ENCODE peak calls at places on chromosomes 6 and 20, in six cellular contexts. W is uterus, E is iPS DF 6.9, A is AG04450, I is suprapubic skin, D is A673. Y is an unnamed sample.

GRCh38 chr6:31531771-31532643 is 3.2 kb downstream of the MCCD1 start:
- DNase-seq in W (no peak), E (no peak), A (no peak), I (no peak), D (no peak), Y (no peak)

GRCh38 chr20:50283922-50284810 is 93.5 kb downstream of the CEBPB start:
- DNase-seq in W (no peak), E (no peak), A (no peak), I (no peak), D (peak), Y (no peak)

GRCh38 chr6:21751608-21752007 is 158.1 kb downstream of the SOX4 start:
- DNase-seq in W (no peak), E (no peak), A (no peak), I (no peak), D (no peak), Y (no peak)

GRCh38 chr20:50395258-50395729 is 114.9 kb upstream of the PTPN1 start:
- DNase-seq in W (peak), E (no peak), A (no peak), I (peak), D (no peak), Y (peak)

GRCh38 chr20:44071526-44072111 is 115.4 kb downstream of the JPH2 start:
- DNase-seq in W (no peak), E (no peak), A (no peak), I (no peak), D (no peak), Y (no peak)

GRCh38 chr6:118739976-118740771 is 88.8 kb upstream of the CEP85L start:
- DNase-seq in W (no peak), E (no peak), A (no peak), I (no peak), D (no peak), Y (no peak)

GRCh38 chr6:95866732-95867131 is 149.0 kb upstream of the FUT9 start:
- DNase-seq in W (no peak), E (no peak), A (no peak), I (no peak), D (peak), Y (no peak)

GRCh38 chr6:44053760-44054556 is 73.3 kb downstream of the MRPL14 start:
- DNase-seq in W (no peak), E (no peak), A (no peak), I (no peak), D (no peak), Y (no peak)

GRCh38 chr6:145547596-145548325 is 187.6 kb downstream of the EPM2A start:
- DNase-seq in W (no peak), E (no peak), A (no peak), I (no peak), D (no peak), Y (no peak)

GRCh38 chr6:6037179-6037578 is 30.5 kb upstream of the NRN1 start:
- DNase-seq in W (no peak), E (no peak), A (no peak), I (no peak), D (no peak), Y (no peak)

GRCh38 chr6:112468359-112468758 is 121.2 kb downstream of the RFPL4B start:
- DNase-seq in W (no peak), E (no peak), A (no peak), I (no peak), D (no peak), Y (no peak)

GRCh38 chr6:162568266-162568665 is 159.3 kb downstream of the PRKN start:
- DNase-seq in W (no peak), E (no peak), A (no peak), I (no peak), D (no peak), Y (no peak)

GRCh38 chr20:40688129-40689099 is 622 bp downstream of the MAFB start:
- DNase-seq in W (no peak), E (no peak), A (no peak), I (no peak), D (peak), Y (peak)

GRCh38 chr6:37515712-37516075 is 16.0 kb upstream of the CCDC167 start:
- DNase-seq in W (no peak), E (no peak), A (no peak), I (no peak), D (no peak), Y (no peak)

GRCh38 chr6:143843689-143844405 is 709 bp downstream of the LTV1 start:
- DNase-seq in W (no peak), E (no peak), A (no peak), I (no peak), D (peak), Y (no peak)

GRCh38 chr6:111838749-111839484 is 34.3 kb downstream of the FYN start:
- DNase-seq in W (no peak), E (no peak), A (no peak), I (no peak), D (no peak), Y (no peak)

GRCh38 chr20:63612276-63612931 is 14.5 kb downstream of the GMEB2 start:
- DNase-seq in W (no peak), E (no peak), A (no peak), I (no peak), D (no peak), Y (no peak)

GRCh38 chr6:17869753-17870050 is 117.7 kb downstream of the KIF13A start:
- DNase-seq in W (no peak), E (no peak), A (no peak), I (no peak), D (no peak), Y (no peak)

GRCh38 chr6:17869010-17869752 is 118.3 kb downstream of the KIF13A start:
- DNase-seq in W (no peak), E (no peak), A (no peak), I (no peak), D (peak), Y (no peak)

GRCh38 chr6:17871836-17872235 is 115.6 kb downstream of the KIF13A start:
- DNase-seq in W (no peak), E (no peak), A (no peak), I (no peak), D (no peak), Y (no peak)

GRCh38 chr6:17871169-17871479 is 116.3 kb downstream of the KIF13A start:
- DNase-seq in W (no peak), E (no peak), A (no peak), I (no peak), D (no peak), Y (no peak)

GRCh38 chr6:17870302-17871168 is 116.9 kb downstream of the KIF13A start:
- DNase-seq in W (no peak), E (no peak), A (no peak), I (no peak), D (no peak), Y (no peak)
- H3K27ac ChIP-seq in W (peak), E (no peak), A (no peak), I (no peak), D (no peak), Y (no peak)

GRCh38 chr6:2434911-2435310 is 189.5 kb upstream of the GMDS start:
- DNase-seq in W (no peak), E (no peak), A (no peak), I (no peak), D (no peak), Y (no peak)

GRCh38 chr6:2430617-2431016 is 185.2 kb upstream of the GMDS start:
- DNase-seq in W (no peak), E (no peak), A (no peak), I (no peak), D (no peak), Y (no peak)

GRCh38 chr6:2433686-2434085 is 188.3 kb upstream of the GMDS start:
- DNase-seq in W (no peak), E (no peak), A (no peak), I (no peak), D (no peak), Y (no peak)

GRCh38 chr6:2434116-2434515 is 188.7 kb upstream of the GMDS start:
- DNase-seq in W (no peak), E (no peak), A (no peak), I (no peak), D (no peak), Y (no peak)

GRCh38 chr6:2432258-2432657 is 186.9 kb upstream of the GMDS start:
- DNase-seq in W (no peak), E (no peak), A (peak), I (no peak), D (no peak), Y (no peak)
- H3K27ac ChIP-seq in W (no peak), E (no peak), A (peak), I (no peak), D (no peak), Y (no peak)

GRCh38 chr6:157221817-157222175 is 101.5 kb downstream of the TMEM242 start:
- DNase-seq in W (no peak), E (no peak), A (no peak), I (peak), D (no peak), Y (peak)
- H3K27ac ChIP-seq in W (no peak), E (no peak), A (no peak), I (no peak), D (no peak), Y (peak)

GRCh38 chr6:322205-322930 is 30.1 kb downstream of the DUSP22 start:
- DNase-seq in W (no peak), E (no peak), A (no peak), I (no peak), D (no peak), Y (peak)
- H3K27ac ChIP-seq in W (no peak), E (no peak), A (no peak), I (no peak), D (no peak), Y (no peak)

GRCh38 chr6:134178230-134179044 is 126.0 kb upstream of the SLC2A12 start:
- DNase-seq in W (peak), E (peak), A (peak), I (peak), D (peak), Y (peak)

GRCh38 chr6:134177753-134178229 is 125.4 kb upstream of the SLC2A12 start:
- DNase-seq in W (peak), E (no peak), A (no peak), I (no peak), D (no peak), Y (no peak)

GRCh38 chr6:134176283-134176975 is 124.0 kb upstream of the SLC2A12 start:
- DNase-seq in W (peak), E (no peak), A (no peak), I (peak), D (peak), Y (peak)

GRCh38 chr6:134175532-134176282 is 123.3 kb upstream of the SLC2A12 start:
- DNase-seq in W (peak), E (no peak), A (no peak), I (peak), D (peak), Y (peak)

DNA sequence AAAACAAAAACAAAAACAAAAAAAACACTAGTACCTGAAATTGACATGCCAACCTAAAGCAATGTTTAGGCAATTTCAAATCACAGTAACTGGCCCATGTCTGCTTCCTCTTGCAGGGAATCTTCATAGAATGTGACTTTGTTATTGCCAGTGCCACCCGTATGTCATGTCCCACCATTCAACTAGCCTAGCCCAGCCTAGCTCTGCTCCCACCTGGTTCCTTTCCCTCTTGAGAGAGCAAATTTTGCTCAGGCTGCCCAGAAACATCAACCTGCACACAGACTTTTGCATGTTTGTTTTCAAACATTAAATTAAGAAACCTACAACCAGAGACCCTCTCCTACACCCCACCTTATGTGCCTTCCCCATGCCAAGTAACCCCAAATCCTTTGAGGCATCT is 124.8 kb upstream of the SLC2A12 start:
- DNase-seq in W (no peak), E (no peak), A (no peak), I (no peak), D (no peak), Y (no peak)
- H3K27ac ChIP-seq in W (peak), E (no peak), A (no peak), I (peak), D (peak), Y (peak)

Y was measured in aorta.